ENCODE peak calls at places on chromosomes 16 and 17, in four cellular contexts. E is GM12878, N is K562, F is SK-N-SH. H is an unnamed sample.

GRCh38 chr17:38415250-38416194 is 12.7 kb upstream of the ARHGAP23 start:
- DNase-seq in F (no peak), N (no peak), E (peak), H (no peak)

GRCh38 chr17:80869476-80869875 is 122.2 kb upstream of the CHMP6 start:
- DNase-seq in F (no peak), N (no peak), E (no peak), H (no peak)

GRCh38 chr16:2532494-2533141 is 1.4 kb upstream of the CEMP1 start:
- DNase-seq in N (peak), F (peak), E (peak), H (no peak)

GRCh38 chr16:51067352-51067751 is 83.7 kb downstream of the SALL1 start:
- DNase-seq in E (no peak), N (no peak), F (no peak), H (no peak)

GRCh38 chr16:15513169-15513568 is 78.8 kb downstream of the BMERB1 start:
- DNase-seq in F (no peak), N (no peak), E (no peak), H (no peak)

GRCh38 chr17:49497147-49498036 is 2.3 kb downstream of the NGFR start:
- DNase-seq in E (no peak), F (peak), N (no peak), H (no peak)

GRCh38 chr16:2339521-2340484 is 725 bp downstream of the ABCA3 start:
- DNase-seq in N (peak), F (peak), E (no peak), H (peak)

GRCh38 chr17:76909971-76910760 is 42.0 kb downstream of the MGAT5B start:
- DNase-seq in N (peak), F (no peak), E (no peak), H (peak)

GRCh38 chr16:82379601-82380000 is 209.6 kb upstream of the MPHOSPH6 start:
- DNase-seq in E (no peak), N (no peak), F (peak), H (no peak)

GRCh38 chr17:16444258-16444886 is 29.0 kb downstream of the TRPV2 start:
- DNase-seq in N (no peak), E (no peak), F (no peak), H (no peak)

GRCh38 chr16:51553910-51554309 is 402.8 kb upstream of the SALL1 start:
- DNase-seq in F (no peak), N (no peak), E (no peak), H (no peak)

GRCh38 chr16:49846800-49847199 is 9.1 kb downstream of the ZNF423 start:
- DNase-seq in E (no peak), N (no peak), F (no peak), H (no peak)

GRCh38 chr16:78184554-78185183 is 85.2 kb downstream of the WWOX start:
- DNase-seq in N (no peak), F (peak), E (no peak), H (no peak)

GRCh38 chr16:84839956-84840355 is 20.2 kb downstream of the CRISPLD2 start:
- DNase-seq in E (no peak), N (no peak), F (peak), H (no peak)

GRCh38 chr17:67156269-67157199 is 88.5 kb downstream of the HELZ start:
- DNase-seq in F (no peak), N (no peak), E (no peak), H (no peak)

GRCh38 chr16:57426356-57426755 is 20.8 kb downstream of the CIAPIN1 start:
- DNase-seq in F (no peak), E (no peak), N (no peak), H (no peak)

GRCh38 chr17:17751489-17751995 is 70.3 kb downstream of the RAI1 start:
- DNase-seq in E (no peak), F (no peak), N (no peak), H (no peak)

GRCh38 chr17:66850692-66851091 is 15.8 kb downstream of the CACNG5 start:
- DNase-seq in N (no peak), E (no peak), F (no peak), H (no peak)

GRCh38 chr16:87201777-87202176 is 115.4 kb downstream of the C16orf95 start:
- DNase-seq in F (no peak), N (no peak), E (no peak), H (no peak)

GRCh38 chr17:16507918-16508533 is 16.0 kb upstream of the LRRC75A start:
- DNase-seq in E (no peak), F (no peak), N (no peak), H (no peak)

GRCh38 chr16:46607529-46607928 is 13.7 kb downstream of the SHCBP1 start:
- DNase-seq in N (peak), E (no peak), F (no peak), H (no peak)

GRCh38 chr16:73025506-73026131 is 22.3 kb downstream of the ZFHX3 start:
- DNase-seq in E (no peak), F (peak), N (no peak), H (no peak)

GRCh38 chr17:14737984-14738651 is 437.2 kb downstream of the HS3ST3B1 start:
- DNase-seq in E (no peak), N (no peak), F (no peak), H (no peak)

GRCh38 chr17:40340880-40341807 is 23.4 kb downstream of the GJD3 start:
- DNase-seq in F (peak), E (no peak), N (peak), H (peak)

GRCh38 chr17:39553326-39553945 is 54.3 kb downstream of the NEUROD2 start:
- DNase-seq in F (no peak), E (no peak), N (no peak), H (no peak)

GRCh38 chr17:13031718-13032350 is 14.0 kb upstream of the ELAC2 start:
- DNase-seq in E (no peak), F (peak), N (peak), H (peak)

GRCh38 chr17:60390881-60391418 is 983 bp downstream of the USP32 start:
- DNase-seq in N (no peak), F (peak), E (no peak), H (no peak)

GRCh38 chr16:1938316-1938715 is 4.7 kb downstream of the MSRB1 start:
- DNase-seq in F (no peak), E (no peak), N (no peak), H (no peak)

GRCh38 chr16:49809112-49809511 is 46.8 kb downstream of the ZNF423 start:
- DNase-seq in E (no peak), F (peak), N (no peak), H (no peak)

GRCh38 chr17:32504166-32504990 is 17.6 kb downstream of the CDK5R1 start:
- DNase-seq in F (no peak), E (no peak), N (no peak), H (no peak)

GRCh38 chr16:56688762-56689161 is 6.5 kb downstream of the MT1X start:
- DNase-seq in E (no peak), N (no peak), F (no peak), H (no peak)

GRCh38 chr17:31688704-31689103 is 170.3 kb downstream of the COPRS start:
- DNase-seq in N (no peak), F (no peak), E (no peak), H (no peak)

GRCh38 chr16:89038811-89039735 is 54.6 kb upstream of the ACSF3 start:
- DNase-seq in E (no peak), N (no peak), F (no peak), H (no peak)

GRCh38 chr16:12971216-12971615 is 69.8 kb downstream of the SHISA9 start:
- DNase-seq in N (no peak), F (peak), E (no peak), H (no peak)

GRCh38 chr16:1470543-1471251 is 4.1 kb downstream of the CLCN7 start:
- DNase-seq in F (no peak), E (no peak), N (peak), H (no peak)

GRCh38 chr17:7897773-7898172 is 9.2 kb downstream of the CHD3 start:
- DNase-seq in N (peak), F (peak), E (no peak), H (no peak)
- TF ChIP-seq TAF1 in N (no peak), F (no peak), E (no peak), H (no peak)

DNA sequence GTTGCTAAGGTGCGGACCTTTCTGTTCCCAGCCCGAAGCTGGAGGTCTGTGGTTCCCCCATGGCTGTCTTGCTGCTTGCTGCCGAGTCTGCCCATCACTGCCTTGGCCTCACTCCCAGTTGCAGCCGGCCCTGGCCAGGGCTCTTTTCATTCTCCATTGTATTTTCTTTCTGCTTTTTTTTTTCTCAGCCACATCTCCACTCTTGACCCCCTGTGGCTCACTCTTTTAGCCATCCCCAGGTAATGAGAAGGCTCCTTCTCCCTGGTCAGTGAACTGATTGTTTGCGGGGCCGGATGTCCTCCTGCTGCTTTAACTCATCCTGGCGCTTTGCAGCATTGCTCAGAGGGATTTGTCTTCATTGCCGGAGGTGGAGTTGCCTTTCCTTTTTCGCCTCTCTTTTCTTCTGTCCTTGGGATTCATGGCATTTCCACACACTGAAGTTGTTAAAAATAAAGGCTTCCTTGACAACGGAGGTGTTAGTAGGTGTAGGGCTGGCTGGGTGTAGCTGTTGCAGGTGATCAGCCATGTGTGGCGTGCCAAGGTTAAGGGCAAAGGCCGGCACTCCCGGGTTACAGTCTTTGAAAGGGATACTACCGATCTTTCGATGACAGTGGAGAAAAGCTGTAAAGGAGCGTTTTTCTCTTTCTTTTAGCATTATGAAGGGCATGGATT is 34.1 kb downstream of the MAP2K6 start:
- DNase-seq in N (no peak), E (no peak), F (peak), H (no peak)
- TF ChIP-seq TAF1 in N (no peak), E (no peak), F (no peak), H (no peak)

DNA sequence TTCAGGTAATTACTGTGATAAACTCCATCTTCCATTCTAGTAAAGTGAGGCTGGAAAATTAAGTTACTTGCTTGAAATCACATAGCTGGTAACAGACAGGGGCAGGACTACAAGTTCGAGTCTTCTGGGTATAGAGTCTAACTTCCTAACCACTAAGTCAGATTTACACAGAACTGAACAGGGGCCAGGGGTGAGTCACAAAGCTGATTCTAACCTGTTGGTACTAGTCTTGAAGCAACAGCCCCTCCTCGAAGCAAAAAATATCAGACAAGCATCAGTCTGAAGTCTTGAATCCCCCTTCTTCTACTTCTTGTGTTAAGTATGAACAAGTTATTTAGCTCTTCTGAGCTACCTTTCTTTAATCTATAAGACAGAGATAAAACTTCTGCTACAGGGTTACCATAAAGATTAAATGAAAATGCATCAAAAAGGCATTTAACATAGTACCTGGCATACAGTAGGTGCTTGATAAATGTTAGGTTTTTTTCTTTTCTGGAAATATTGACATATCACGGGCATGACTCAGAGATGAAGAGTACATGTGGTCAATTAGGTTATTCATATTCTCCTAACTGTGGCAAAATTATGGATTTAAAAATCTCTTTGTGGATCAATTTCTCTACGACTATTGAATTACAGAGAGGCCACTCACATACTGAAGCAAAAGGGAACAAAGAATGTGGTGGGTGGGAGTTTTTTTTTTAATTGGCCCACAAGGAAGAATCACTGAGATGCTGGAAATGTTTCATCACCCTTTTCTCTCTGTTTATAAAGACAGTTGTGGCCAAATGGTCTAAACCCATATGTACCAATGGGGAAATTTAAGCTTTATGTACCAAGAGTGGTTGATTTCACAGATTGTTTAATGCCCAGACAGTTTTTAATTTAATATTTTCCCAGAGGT is 266.9 kb upstream of the DYNLRB2 start:
- DNase-seq in N (no peak), F (no peak), E (no peak), H (no peak)
- TF ChIP-seq TAF1 in N (no peak), F (no peak), E (no peak), H (no peak)

GRCh38 chr16:354971-355441 is 2.5 kb upstream of the AXIN1 start:
- DNase-seq in E (no peak), N (no peak), F (no peak), H (no peak)
- TF ChIP-seq TAF1 in E (no peak), N (no peak), F (no peak), H (no peak)

GRCh38 chr16:19589771-19590302 is 34.3 kb downstream of the VPS35L start:
- DNase-seq in N (no peak), E (no peak), F (no peak), H (no peak)
- TF ChIP-seq TAF1 in N (no peak), E (no peak), F (no peak), H (no peak)

GRCh38 chr16:23999663-24000062 is 163.9 kb downstream of the PRKCB start:
- DNase-seq in E (peak), N (no peak), F (no peak), H (no peak)

GRCh38 chr16:24001706-24002105 is 165.9 kb downstream of the PRKCB start:
- DNase-seq in E (no peak), N (no peak), F (no peak), H (no peak)

GRCh38 chr16:23998771-23999170 is 163.0 kb downstream of the PRKCB start:
- DNase-seq in E (no peak), F (no peak), N (no peak), H (no peak)

GRCh38 chr16:23994615-23995014 is 158.8 kb downstream of the PRKCB start:
- DNase-seq in F (no peak), E (no peak), N (no peak), H (no peak)

GRCh38 chr16:23996258-23996955 is 160.6 kb downstream of the PRKCB start:
- DNase-seq in N (no peak), E (no peak), F (no peak), H (no peak)
- TF ChIP-seq TAF1 in N (no peak), E (no peak), F (no peak), H (no peak)

GRCh38 chr16:8869212-8869987 is 594 bp upstream of the CARHSP1 start:
- DNase-seq in N (peak), E (no peak), F (peak), H (no peak)

GRCh38 chr16:8868272-8869211 is at the start of gene CARHSP1:
- DNase-seq in F (peak), N (peak), E (peak), H (peak)

GRCh38 chr16:8874388-8874787 is 5.6 kb upstream of the CARHSP1 start:
- DNase-seq in N (no peak), F (no peak), E (no peak), H (no peak)

GRCh38 chr16:8872071-8872470 is 3.3 kb upstream of the CARHSP1 start:
- DNase-seq in N (no peak), F (no peak), E (no peak), H (no peak)

DNA sequence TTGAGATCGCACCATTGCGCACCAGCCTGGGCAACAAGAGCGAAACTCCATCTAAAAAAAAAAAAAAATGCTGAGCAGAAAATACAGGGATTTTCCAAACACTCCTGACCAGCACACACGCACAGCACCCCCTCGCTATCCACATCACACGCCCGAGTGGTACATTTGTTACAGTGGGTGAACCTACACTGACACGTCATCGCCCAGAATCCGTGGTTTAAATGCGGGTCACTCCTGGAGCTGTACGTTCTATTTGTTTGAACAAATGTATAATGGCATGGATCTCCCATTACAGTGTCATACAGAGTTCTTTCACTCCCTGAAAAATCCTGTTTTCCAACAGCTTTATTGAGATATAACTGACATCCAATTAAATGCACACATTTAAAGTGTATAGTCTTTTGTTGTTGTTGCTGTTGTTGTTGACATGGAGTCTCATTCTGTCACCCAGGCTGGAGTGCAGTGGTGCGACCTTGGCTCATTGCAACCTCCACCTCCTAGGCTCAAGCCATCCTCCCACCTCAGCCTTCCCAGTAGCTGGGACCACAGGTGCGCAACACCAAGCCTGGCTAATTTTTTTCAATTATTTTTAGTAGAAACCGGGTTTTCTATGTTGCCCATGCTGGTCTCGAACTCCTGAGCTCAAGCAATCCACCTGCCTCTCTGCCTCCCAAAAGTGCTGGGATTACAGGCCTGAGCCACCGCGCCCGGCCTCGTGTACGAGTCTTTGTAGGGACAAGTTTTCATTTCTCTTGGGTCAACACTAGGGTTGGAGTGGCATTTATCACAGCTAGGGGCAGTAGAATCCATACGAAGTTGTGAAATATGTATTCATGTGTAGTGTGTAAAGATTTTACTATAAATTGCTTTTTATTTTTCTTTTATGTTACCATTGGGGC is 4.4 kb upstream of the CARHSP1 start:
- DNase-seq in F (no peak), N (no peak), E (no peak), H (no peak)
- TF ChIP-seq TAF1 in F (no peak), N (no peak), E (no peak), H (no peak)

H was measured in GM12891.